ENCODE peak calls at places on chromosome 22, in four cellular contexts. W is GM20000, E is B cell, L is mammary epithelial cell. N is an unnamed sample.

GRCh38 chr22:27718186-27719032 is 83.1 kb downstream of the MN1 start:
- DNase-seq in W (no peak), E (no peak), L (peak; percentile 96), N (no peak)

GRCh38 chr22:23225724-23226496 is 45.6 kb downstream of the BCR start:
- DNase-seq in W (no peak), E (no peak), L (peak; percentile 84), N (no peak)

GRCh38 chr22:46108564-46109473 is 41.5 kb upstream of the PPARA start:
- DNase-seq in W (no peak), E (no peak), L (peak; percentile 58), N (no peak)

GRCh38 chr22:33652596-33652995 is 267.7 kb downstream of the LARGE1 start:
- DNase-seq in W (no peak), E (no peak), L (peak; percentile 38), N (no peak)

GRCh38 chr22:44620129-44620840 is 81.7 kb upstream of the PRR5 start:
- DNase-seq in W (peak; percentile 70), E (no peak), L (peak; percentile 5), N (peak; percentile 85)

GRCh38 chr22:21937821-21938070 is 14.9 kb downstream of the PPM1F start:
- DNase-seq in W (no peak), E (no peak), L (peak; percentile 83), N (no peak)

GRCh38 chr22:23376256-23376655 is 195.9 kb downstream of the BCR start:
- DNase-seq in W (peak; percentile 74), E (peak; percentile 23), L (peak; percentile 9), N (peak; percentile 50)

GRCh38 chr22:37079668-37080171 is 28.2 kb downstream of the KCTD17 start:
- DNase-seq in W (no peak), E (no peak), L (no peak), N (no peak)

GRCh38 chr22:47329727-47330653 is 567.5 kb downstream of the TBC1D22A start:
- DNase-seq in W (no peak), E (no peak), L (no peak), N (no peak)

GRCh38 chr22:46546466-46547178 is 9.2 kb upstream of the CELSR1 start:
- DNase-seq in W (no peak), E (no peak), L (peak; percentile 36), N (no peak)

GRCh38 chr22:43783777-43784176 is 28.3 kb downstream of the EFCAB6 start:
- DNase-seq in W (no peak), E (no peak), L (no peak), N (no peak)

GRCh38 chr22:30555282-30556210 is 9.0 kb upstream of the SEC14L6 start:
- DNase-seq in W (no peak), E (no peak), L (no peak), N (no peak)

GRCh38 chr22:30553971-30554370 is 7.4 kb upstream of the SEC14L6 start:
- DNase-seq in W (no peak), E (no peak), L (no peak), N (no peak)

GRCh38 chr22:30557243-30557642 is 10.7 kb upstream of the SEC14L6 start:
- DNase-seq in W (no peak), E (no peak), L (no peak), N (no peak)

GRCh38 chr22:30559889-30560288 is 13.3 kb upstream of the SEC14L6 start:
- DNase-seq in W (no peak), E (no peak), L (no peak), N (no peak)

DNA sequence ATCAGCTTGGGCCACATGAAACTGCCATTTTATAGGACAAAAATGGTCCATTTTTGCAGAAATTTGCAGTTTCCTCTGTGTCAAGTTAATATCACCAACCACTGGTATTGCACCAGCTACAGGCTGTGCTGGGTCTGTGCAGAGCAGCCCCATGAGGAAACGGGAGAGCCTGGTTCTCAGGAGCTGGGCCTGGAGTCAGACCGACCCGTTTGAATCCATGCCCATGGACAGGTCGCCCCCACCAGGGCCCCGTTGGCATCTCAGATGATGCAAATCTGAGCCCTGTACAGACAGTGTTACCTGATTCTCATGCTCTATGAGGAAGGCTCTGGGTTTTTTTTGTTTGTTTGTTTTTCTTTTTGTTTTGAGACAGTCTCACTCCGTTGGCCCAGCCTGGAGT is 9.8 kb upstream of the SEC14L6 start:
- DNase-seq in W (no peak), E (no peak), L (no peak), N (no peak)
- TF ChIP-seq CTCF in W (no peak), E (no peak), L (peak; percentile 5), N (no peak)

GRCh38 chr22:18997306-18997924 is 61.3 kb upstream of the PRODH start:
- DNase-seq in W (no peak), E (no peak), L (no peak), N (no peak)

GRCh38 chr22:18999416-18999815 is 63.3 kb upstream of the PRODH start:
- DNase-seq in W (no peak), E (no peak), L (no peak), N (no peak)

GRCh38 chr22:18997925-18998315 is 61.8 kb upstream of the PRODH start:
- DNase-seq in W (no peak), E (no peak), L (no peak), N (no peak)

GRCh38 chr22:19001204-19001603 is 65.1 kb upstream of the PRODH start:
- DNase-seq in W (no peak), E (no peak), L (no peak), N (no peak)

GRCh38 chr22:18998998-18999397 is 62.9 kb upstream of the PRODH start:
- DNase-seq in W (no peak), E (no peak), L (no peak), N (peak; percentile 69)
- TF ChIP-seq CTCF in W (no peak), E (no peak), L (peak; percentile 11), N (peak; percentile 68)

GRCh38 chr22:41237707-41238569 is 2.8 kb downstream of the CHADL start:
- DNase-seq in W (peak; percentile 95), E (peak; percentile 99), L (peak; percentile 67), N (peak; percentile 70)

GRCh38 chr22:41234815-41235687 is 5.7 kb downstream of the CHADL start:
- DNase-seq in W (no peak), E (no peak), L (no peak), N (no peak)

GRCh38 chr22:41239443-41240128 is 1.1 kb downstream of the CHADL start:
- DNase-seq in W (no peak), E (no peak), L (no peak), N (no peak)

GRCh38 chr22:41238570-41239442 is 1.9 kb downstream of the CHADL start:
- DNase-seq in W (no peak), E (no peak), L (no peak), N (no peak)

GRCh38 chr22:41237036-41237706 is 3.6 kb downstream of the CHADL start:
- DNase-seq in W (no peak), E (no peak), L (no peak), N (no peak)
- TF ChIP-seq CTCF in W (no peak), E (no peak), L (no peak), N (peak; percentile 53)

GRCh38 chr22:26429458-26430238 is 588 bp downstream of the ASPHD2 start:
- DNase-seq in W (peak; percentile 48), E (no peak), L (no peak), N (no peak)
- TF ChIP-seq CTCF in W (no peak), E (no peak), L (no peak), N (no peak)

GRCh38 chr22:31952094-31952401 is 7.7 kb downstream of the YWHAH start:
- DNase-seq in W (no peak), E (no peak), L (no peak), N (no peak)
- TF ChIP-seq CTCF in W (no peak), E (no peak), L (no peak), N (no peak)

GRCh38 chr22:39290248-39290720 is 29.1 kb downstream of the RPL3 start:
- DNase-seq in W (no peak), E (no peak), L (peak; percentile 94), N (no peak)

GRCh38 chr22:39292002-39292401 is 27.4 kb downstream of the RPL3 start:
- DNase-seq in W (no peak), E (no peak), L (no peak), N (no peak)

GRCh38 chr22:39290724-39291161 is 28.7 kb downstream of the RPL3 start:
- DNase-seq in W (no peak), E (no peak), L (peak; percentile 94), N (no peak)

GRCh38 chr22:39292561-39293074 is 26.8 kb downstream of the RPL3 start:
- DNase-seq in W (no peak), E (no peak), L (peak; percentile 96), N (peak; percentile 39)

GRCh38 chr22:39291501-39291900 is 27.9 kb downstream of the RPL3 start:
- DNase-seq in W (no peak), E (no peak), L (no peak), N (no peak)
- TF ChIP-seq CTCF in W (no peak), E (no peak), L (no peak), N (no peak)

DNA sequence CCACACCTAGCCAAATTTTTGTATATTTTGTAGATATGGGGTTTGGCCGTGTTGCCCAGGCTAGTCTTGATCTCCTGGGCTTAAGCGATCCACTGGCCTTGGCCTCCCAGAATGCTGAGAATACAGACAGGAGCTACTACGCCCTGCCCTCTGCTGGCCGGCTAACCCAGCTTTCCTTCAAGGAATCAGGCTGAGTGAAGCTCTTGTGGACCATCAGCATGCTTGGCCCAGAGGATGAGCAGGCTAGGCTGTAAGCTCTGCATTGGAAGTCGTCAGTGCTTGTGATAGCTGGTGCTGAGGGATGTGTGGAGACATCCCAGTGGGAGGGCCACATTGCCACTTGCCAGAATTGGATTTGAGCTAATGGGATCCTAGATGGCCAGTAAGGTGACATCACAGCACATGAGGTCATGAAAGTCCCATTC is 60.6 kb downstream of the MED15 start:
- DNase-seq in W (no peak), E (no peak), L (no peak), N (no peak)
- TF ChIP-seq CTCF in W (no peak), E (no peak), L (peak; percentile 17), N (no peak)